ENCODE peak calls at places on chromosomes 6 and 20, in four cellular contexts. C is SK-N-SH, K is OCI-LY7, I is GM23338. V is an unnamed sample. For H3K4me1 and H3K9me2, the result is how much of the 10 kb centered on the place peaks cover.

GRCh38 chr20:63497946-63498935 is 642 bp downstream of the EEF1A2 start:
- DNase-seq in C (peak), K (no peak), I (no peak), V (peak)

GRCh38 chr20:36149469-36149868 is 5.1 kb upstream of the EPB41L1 start:
- DNase-seq in C (no peak), K (no peak), I (no peak), V (no peak)

GRCh38 chr6:26536571-26537159 is 1.5 kb upstream of the HMGN4 start:
- DNase-seq in C (peak), K (peak), I (peak), V (peak)

GRCh38 chr20:48826883-48827771 is 672 bp downstream of the PREX1 start:
- DNase-seq in C (peak), K (peak), I (peak), V (no peak)

GRCh38 chr20:33465536-33466302 is 22.2 kb upstream of the SNTA1 start:
- DNase-seq in C (no peak), K (no peak), I (no peak), V (no peak)

GRCh38 chr20:10848810-10849370 is 175.1 kb upstream of the JAG1 start:
- DNase-seq in C (no peak), K (no peak), I (peak), V (peak)

GRCh38 chr20:24918579-24919566 is 30.2 kb upstream of the CST7 start:
- DNase-seq in C (no peak), K (no peak), I (no peak), V (no peak)

GRCh38 chr20:51697119-51697826 is 70.9 kb downstream of the ATP9A start:
- DNase-seq in C (no peak), K (no peak), I (no peak), V (no peak)

GRCh38 chr6:44738652-44739141 is 351.2 kb downstream of the CDC5L start:
- DNase-seq in C (no peak), K (no peak), I (peak), V (peak)

GRCh38 chr6:139011980-139012379 is 16.6 kb upstream of the ABRACL start:
- DNase-seq in C (no peak), K (no peak), I (no peak), V (no peak)

GRCh38 chr6:53230775-53231467 is 82.3 kb upstream of the GCM1 start:
- DNase-seq in C (no peak), K (no peak), I (no peak), V (no peak)

GRCh38 chr6:225907-226306 is 66.4 kb upstream of the DUSP22 start:
- DNase-seq in C (no peak), K (no peak), I (no peak), V (no peak)
- H3K27ac ChIP-seq in C (no peak), K (no peak), I (no peak), V (no peak)

DNA sequence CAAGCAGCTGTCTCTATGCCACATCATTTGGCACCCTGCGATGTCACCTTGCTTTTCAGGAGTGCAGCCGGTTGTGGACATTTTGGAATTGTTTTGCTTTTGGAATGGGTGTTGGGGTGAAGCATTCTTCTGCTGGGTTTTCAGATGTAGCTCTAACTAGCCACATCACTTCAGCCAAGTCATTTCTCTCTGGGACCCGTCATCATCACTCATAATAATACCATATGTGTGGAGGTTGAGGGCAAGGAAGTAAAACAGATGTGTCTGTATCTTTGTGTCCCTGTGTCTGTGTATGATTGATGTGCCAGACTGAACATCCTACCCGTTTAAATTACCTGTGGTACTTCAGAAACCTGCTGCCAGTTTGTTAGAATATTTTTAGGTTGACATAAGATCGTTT is 49.5 kb upstream of the TULP4 start:
- DNase-seq in C (no peak), K (no peak), I (no peak), V (no peak)
- H3K4me1 ChIP-seq in C (under half), K (under half), I (under half), V (under half)

GRCh38 chr6:92497281-92497680 is 922.1 kb downstream of the EPHA7 start:
- DNase-seq in C (no peak), K (no peak), I (no peak), V (no peak)

GRCh38 chr6:92495246-92495645 is 924.1 kb downstream of the EPHA7 start:
- DNase-seq in C (no peak), K (no peak), I (no peak), V (no peak)

GRCh38 chr6:92496527-92496926 is 922.8 kb downstream of the EPHA7 start:
- DNase-seq in C (no peak), K (no peak), I (no peak), V (no peak)
- H3K9me2 ChIP-seq in C (under half), K (under half), I (under half), V (under half)

GRCh38 chr20:42134265-42135098 is 516.3 kb upstream of the CHD6 start:
- DNase-seq in C (no peak), K (no peak), I (no peak), V (peak)
- H3K27ac ChIP-seq in C (no peak), K (no peak), I (no peak), V (no peak)